ENCODE peak calls at places on chromosomes 4 and X, in five cellular contexts. One of them, this sample, is unnamed. For H3K4me1, the result is how much of the 10 kb centered on the place peaks cover.

GRCh38 chrX:11953615-11954014 is 184.7 kb upstream of the FRMPD4 start:
- DNase-seq in HCT116: no peak
- DNase-seq in heart left ventricle: no peak
- DNase-seq in sigmoid colon: no peak
- DNase-seq in tibial nerve: no peak
- DNase-seq in this sample: no peak

GRCh38 chr4:72320185-72320948 is 248.7 kb downstream of the ADAMTS3 start:
- DNase-seq in HCT116: no peak
- DNase-seq in heart left ventricle: no peak
- DNase-seq in sigmoid colon: no peak
- DNase-seq in tibial nerve: no peak
- DNase-seq in this sample: no peak

GRCh38 chrX:48548871-48549270 is 9.4 kb downstream of the TBC1D25 start:
- DNase-seq in HCT116: no peak
- DNase-seq in heart left ventricle: no peak
- DNase-seq in sigmoid colon: no peak
- DNase-seq in tibial nerve: no peak
- DNase-seq in this sample: peak

GRCh38 chr4:16733509-16733908 is 164.9 kb downstream of the LDB2 start:
- DNase-seq in HCT116: no peak
- DNase-seq in heart left ventricle: no peak
- DNase-seq in sigmoid colon: no peak
- DNase-seq in tibial nerve: no peak
- DNase-seq in this sample: no peak

GRCh38 chrX:104565791-104566687 is at the start of gene IL1RAPL2:
- DNase-seq in HCT116: no peak
- DNase-seq in heart left ventricle: no peak
- DNase-seq in sigmoid colon: no peak
- DNase-seq in tibial nerve: no peak
- DNase-seq in this sample: no peak

GRCh38 chr4:161403781-161404180 is 760.0 kb downstream of the FSTL5 start:
- DNase-seq in HCT116: no peak
- DNase-seq in heart left ventricle: no peak
- DNase-seq in sigmoid colon: no peak
- DNase-seq in tibial nerve: no peak
- DNase-seq in this sample: no peak

GRCh38 chrX:124001581-124001980 is 40.1 kb downstream of the STAG2 start:
- DNase-seq in HCT116: no peak
- DNase-seq in heart left ventricle: no peak
- DNase-seq in sigmoid colon: no peak
- DNase-seq in tibial nerve: no peak
- DNase-seq in this sample: no peak

GRCh38 chrX:71514367-71515038 is 18.4 kb upstream of the OGT start:
- DNase-seq in HCT116: no peak
- DNase-seq in heart left ventricle: no peak
- DNase-seq in sigmoid colon: no peak
- DNase-seq in tibial nerve: no peak
- DNase-seq in this sample: no peak

GRCh38 chrX:38458071-38458470 is 103.3 kb upstream of the TSPAN7 start:
- DNase-seq in HCT116: no peak
- DNase-seq in heart left ventricle: no peak
- DNase-seq in sigmoid colon: no peak
- DNase-seq in tibial nerve: no peak
- DNase-seq in this sample: no peak

GRCh38 chrX:66004928-66005831 is 34.7 kb downstream of the VSIG4 start:
- DNase-seq in HCT116: no peak
- DNase-seq in heart left ventricle: no peak
- DNase-seq in sigmoid colon: no peak
- DNase-seq in tibial nerve: no peak
- DNase-seq in this sample: no peak

GRCh38 chr4:66926687-66927086 is 618.6 kb downstream of the CENPC start:
- DNase-seq in HCT116: no peak
- DNase-seq in heart left ventricle: no peak
- DNase-seq in sigmoid colon: no peak
- DNase-seq in tibial nerve: no peak
- DNase-seq in this sample: no peak

DNA sequence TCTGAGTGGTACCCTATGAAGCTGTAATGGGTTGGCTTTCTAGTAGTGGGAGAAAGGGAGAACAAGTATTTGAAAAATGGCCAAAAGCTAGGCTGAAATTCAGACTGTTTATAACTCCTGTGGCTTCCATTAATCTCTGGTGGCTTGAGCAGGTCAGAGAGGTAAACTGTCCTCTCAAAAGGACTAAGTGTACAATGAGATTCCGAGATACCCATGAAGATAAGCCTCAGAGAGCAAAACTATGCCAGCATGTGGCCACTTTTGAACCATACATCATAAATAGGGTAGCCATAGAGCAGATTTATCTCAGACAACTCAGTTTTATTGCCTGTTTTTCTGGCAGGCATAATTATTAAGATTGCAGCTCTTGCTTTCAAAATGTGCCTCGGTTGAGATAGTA is 89.2 kb downstream of the CHRDL1 start:
- DNase-seq in HCT116: no peak
- DNase-seq in heart left ventricle: no peak
- DNase-seq in sigmoid colon: no peak
- DNase-seq in tibial nerve: no peak
- DNase-seq in this sample: no peak
- TF ChIP-seq CTCF in HCT116: no peak
- TF ChIP-seq CTCF in heart left ventricle: no peak
- TF ChIP-seq CTCF in sigmoid colon: no peak
- TF ChIP-seq CTCF in tibial nerve: no peak
- TF ChIP-seq CTCF in this sample: no peak

DNA sequence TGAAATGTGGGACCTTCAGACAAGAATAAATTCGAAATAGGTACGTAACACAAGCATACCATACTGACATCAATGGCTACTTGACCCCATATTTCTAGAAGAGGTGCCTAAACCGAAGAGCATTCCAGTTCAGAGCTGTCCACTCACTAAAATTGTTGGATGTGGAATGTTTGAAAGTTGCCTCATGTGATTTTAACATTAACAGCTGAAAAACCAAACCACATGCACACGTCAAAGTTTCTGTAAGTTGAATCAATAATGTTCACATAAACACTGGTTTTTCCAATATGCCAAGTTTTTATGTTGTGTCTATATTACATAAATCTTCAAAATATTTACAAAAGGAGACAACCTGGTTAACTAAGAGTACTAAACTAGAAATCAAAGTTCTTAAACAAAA is 3.5 kb downstream of the UBE2D3 start:
- DNase-seq in HCT116: no peak
- DNase-seq in heart left ventricle: no peak
- DNase-seq in sigmoid colon: no peak
- DNase-seq in tibial nerve: no peak
- DNase-seq in this sample: no peak
- H3K4me1 ChIP-seq in HCT116: under half
- H3K4me1 ChIP-seq in heart left ventricle: under half
- H3K4me1 ChIP-seq in sigmoid colon: half or more
- H3K4me1 ChIP-seq in tibial nerve: under half
- H3K4me1 ChIP-seq in this sample: half or more

GRCh38 chr4:6893449-6894085 is 16.1 kb upstream of the TBC1D14 start:
- DNase-seq in HCT116: no peak
- DNase-seq in heart left ventricle: no peak
- DNase-seq in sigmoid colon: peak
- DNase-seq in tibial nerve: no peak
- DNase-seq in this sample: no peak
- TF ChIP-seq POLR2A in HCT116: no peak
- TF ChIP-seq POLR2A in heart left ventricle: no peak
- TF ChIP-seq POLR2A in sigmoid colon: no peak
- TF ChIP-seq POLR2A in tibial nerve: no peak
- TF ChIP-seq POLR2A in this sample: no peak

GRCh38 chr4:37528161-37528560 is 158.0 kb downstream of the RELL1 start:
- DNase-seq in HCT116: no peak
- DNase-seq in heart left ventricle: no peak
- DNase-seq in sigmoid colon: no peak
- DNase-seq in tibial nerve: no peak
- DNase-seq in this sample: no peak

GRCh38 chr4:37517326-37517725 is 168.8 kb downstream of the RELL1 start:
- DNase-seq in HCT116: no peak
- DNase-seq in heart left ventricle: no peak
- DNase-seq in sigmoid colon: no peak
- DNase-seq in tibial nerve: no peak
- DNase-seq in this sample: no peak

GRCh38 chr4:37524267-37524666 is 161.9 kb downstream of the RELL1 start:
- DNase-seq in HCT116: no peak
- DNase-seq in heart left ventricle: no peak
- DNase-seq in sigmoid colon: no peak
- DNase-seq in tibial nerve: no peak
- DNase-seq in this sample: no peak

DNA sequence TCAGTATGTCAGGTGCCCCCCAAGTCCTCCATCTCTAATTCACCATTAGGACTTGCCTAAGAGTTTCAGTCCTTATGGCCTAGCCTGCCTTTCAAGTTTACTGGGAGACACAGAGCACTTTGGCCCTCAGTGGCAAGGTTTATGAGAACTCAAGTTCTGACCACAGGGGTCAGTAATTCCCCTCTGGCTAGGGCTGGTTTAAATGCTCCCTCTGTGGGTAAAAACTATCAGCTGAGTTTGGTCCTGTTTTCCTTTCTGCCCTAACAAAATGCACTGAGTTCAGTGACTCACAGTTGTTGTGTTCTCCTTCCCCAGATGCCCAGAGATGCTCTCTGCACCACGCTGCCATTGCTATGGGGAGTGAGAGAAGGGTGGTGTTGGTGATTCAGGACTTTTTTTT is 163.2 kb downstream of the RELL1 start:
- DNase-seq in HCT116: no peak
- DNase-seq in heart left ventricle: no peak
- DNase-seq in sigmoid colon: no peak
- DNase-seq in tibial nerve: no peak
- DNase-seq in this sample: no peak
- TF ChIP-seq CTCF in HCT116: no peak
- TF ChIP-seq CTCF in heart left ventricle: no peak
- TF ChIP-seq CTCF in sigmoid colon: no peak
- TF ChIP-seq CTCF in tibial nerve: no peak
- TF ChIP-seq CTCF in this sample: no peak